ENCODE peak calls at places on chromosomes 12 and 14, in nine cellular contexts. One of them, this sample, is unnamed.

GRCh38 chr12:107526555-107527180 is 158.9 kb upstream of the PWP1 start:
- DNase-seq in esophagus squamous epithelium: no peak
- DNase-seq in A549: no peak
- DNase-seq in right lobe of liver: no peak
- DNase-seq in stomach: no peak
- DNase-seq in breast epithelium: no peak
- DNase-seq in lower leg skin: peak
- DNase-seq in IMR-90: no peak
- DNase-seq in H54: no peak
- DNase-seq in this sample: no peak

GRCh38 chr12:57235012-57235727 is 5.7 kb downstream of the SHMT2 start:
- DNase-seq in A549: no peak
- DNase-seq in IMR-90: peak
- DNase-seq in lower leg skin: no peak
- DNase-seq in esophagus squamous epithelium: no peak
- DNase-seq in H54: no peak
- DNase-seq in right lobe of liver: peak
- DNase-seq in stomach: peak
- DNase-seq in breast epithelium: no peak
- DNase-seq in this sample: peak

GRCh38 chr12:3135522-3136461 is 58.6 kb downstream of the TSPAN9 start:
- DNase-seq in stomach: no peak
- DNase-seq in breast epithelium: no peak
- DNase-seq in right lobe of liver: no peak
- DNase-seq in esophagus squamous epithelium: no peak
- DNase-seq in lower leg skin: peak
- DNase-seq in H54: peak
- DNase-seq in IMR-90: peak
- DNase-seq in A549: peak
- DNase-seq in this sample: no peak

GRCh38 chr14:88468396-88468795 is 82.9 kb downstream of the SPATA7 start:
- DNase-seq in right lobe of liver: no peak
- DNase-seq in esophagus squamous epithelium: no peak
- DNase-seq in IMR-90: peak
- DNase-seq in breast epithelium: no peak
- DNase-seq in H54: no peak
- DNase-seq in stomach: no peak
- DNase-seq in lower leg skin: no peak
- DNase-seq in A549: no peak
- DNase-seq in this sample: no peak

GRCh38 chr14:101761881-101762529 is 496 bp downstream of the PPP2R5C start:
- DNase-seq in IMR-90: no peak
- DNase-seq in A549: no peak
- DNase-seq in esophagus squamous epithelium: peak
- DNase-seq in right lobe of liver: no peak
- DNase-seq in stomach: peak
- DNase-seq in breast epithelium: no peak
- DNase-seq in H54: peak
- DNase-seq in lower leg skin: peak
- DNase-seq in this sample: peak

GRCh38 chr12:93453633-93454032 is 11.9 kb upstream of the UBE2N start:
- DNase-seq in stomach: no peak
- DNase-seq in IMR-90: peak
- DNase-seq in A549: no peak
- DNase-seq in esophagus squamous epithelium: no peak
- DNase-seq in H54: no peak
- DNase-seq in right lobe of liver: no peak
- DNase-seq in lower leg skin: no peak
- DNase-seq in breast epithelium: no peak
- DNase-seq in this sample: no peak

GRCh38 chr12:15435597-15435996 is 113.3 kb downstream of the PTPRO start:
- DNase-seq in esophagus squamous epithelium: no peak
- DNase-seq in right lobe of liver: no peak
- DNase-seq in H54: no peak
- DNase-seq in A549: no peak
- DNase-seq in lower leg skin: no peak
- DNase-seq in breast epithelium: no peak
- DNase-seq in stomach: no peak
- DNase-seq in IMR-90: peak
- DNase-seq in this sample: no peak

GRCh38 chr12:7834701-7835100 is 38.0 kb downstream of the SLC2A14 start:
- DNase-seq in A549: no peak
- DNase-seq in right lobe of liver: no peak
- DNase-seq in esophagus squamous epithelium: no peak
- DNase-seq in breast epithelium: no peak
- DNase-seq in stomach: no peak
- DNase-seq in H54: no peak
- DNase-seq in lower leg skin: no peak
- DNase-seq in IMR-90: no peak
- DNase-seq in this sample: no peak

GRCh38 chr14:56562883-56563282 is 16.7 kb upstream of the TMEM260 start:
- DNase-seq in right lobe of liver: no peak
- DNase-seq in lower leg skin: no peak
- DNase-seq in breast epithelium: no peak
- DNase-seq in H54: peak
- DNase-seq in A549: no peak
- DNase-seq in esophagus squamous epithelium: no peak
- DNase-seq in IMR-90: no peak
- DNase-seq in stomach: no peak
- DNase-seq in this sample: no peak

GRCh38 chr14:64946310-64947045 is 3.9 kb upstream of the GPX2 start:
- DNase-seq in IMR-90: no peak
- DNase-seq in lower leg skin: peak
- DNase-seq in breast epithelium: no peak
- DNase-seq in H54: no peak
- DNase-seq in A549: no peak
- DNase-seq in right lobe of liver: peak
- DNase-seq in esophagus squamous epithelium: no peak
- DNase-seq in stomach: no peak
- DNase-seq in this sample: no peak

GRCh38 chr12:88339254-88339949 is 197.3 kb downstream of the TMTC3 start:
- DNase-seq in H54: no peak
- DNase-seq in A549: no peak
- DNase-seq in esophagus squamous epithelium: no peak
- DNase-seq in IMR-90: peak
- DNase-seq in lower leg skin: no peak
- DNase-seq in right lobe of liver: no peak
- DNase-seq in stomach: no peak
- DNase-seq in breast epithelium: no peak
- DNase-seq in this sample: no peak

GRCh38 chr14:101926620-101927019 is 37.8 kb upstream of the DYNC1H1 start:
- DNase-seq in lower leg skin: no peak
- DNase-seq in right lobe of liver: no peak
- DNase-seq in A549: no peak
- DNase-seq in breast epithelium: no peak
- DNase-seq in esophagus squamous epithelium: no peak
- DNase-seq in H54: no peak
- DNase-seq in stomach: no peak
- DNase-seq in IMR-90: no peak
- DNase-seq in this sample: peak

GRCh38 chr14:21049263-21049662 is 7.1 kb downstream of the RNASE7 start:
- DNase-seq in IMR-90: peak
- DNase-seq in stomach: no peak
- DNase-seq in H54: no peak
- DNase-seq in esophagus squamous epithelium: no peak
- DNase-seq in lower leg skin: no peak
- DNase-seq in right lobe of liver: no peak
- DNase-seq in breast epithelium: no peak
- DNase-seq in A549: no peak
- DNase-seq in this sample: no peak

GRCh38 chr12:109443794-109444193 is 33.3 kb downstream of the KCTD10 start:
- DNase-seq in A549: no peak
- DNase-seq in IMR-90: no peak
- DNase-seq in right lobe of liver: no peak
- DNase-seq in breast epithelium: no peak
- DNase-seq in stomach: no peak
- DNase-seq in esophagus squamous epithelium: no peak
- DNase-seq in lower leg skin: no peak
- DNase-seq in H54: no peak
- DNase-seq in this sample: no peak

GRCh38 chr12:88889326-88890110 is 309.2 kb upstream of the KITLG start:
- DNase-seq in stomach: no peak
- DNase-seq in IMR-90: peak
- DNase-seq in H54: no peak
- DNase-seq in A549: no peak
- DNase-seq in esophagus squamous epithelium: no peak
- DNase-seq in breast epithelium: no peak
- DNase-seq in right lobe of liver: no peak
- DNase-seq in lower leg skin: no peak
- DNase-seq in this sample: no peak

DNA sequence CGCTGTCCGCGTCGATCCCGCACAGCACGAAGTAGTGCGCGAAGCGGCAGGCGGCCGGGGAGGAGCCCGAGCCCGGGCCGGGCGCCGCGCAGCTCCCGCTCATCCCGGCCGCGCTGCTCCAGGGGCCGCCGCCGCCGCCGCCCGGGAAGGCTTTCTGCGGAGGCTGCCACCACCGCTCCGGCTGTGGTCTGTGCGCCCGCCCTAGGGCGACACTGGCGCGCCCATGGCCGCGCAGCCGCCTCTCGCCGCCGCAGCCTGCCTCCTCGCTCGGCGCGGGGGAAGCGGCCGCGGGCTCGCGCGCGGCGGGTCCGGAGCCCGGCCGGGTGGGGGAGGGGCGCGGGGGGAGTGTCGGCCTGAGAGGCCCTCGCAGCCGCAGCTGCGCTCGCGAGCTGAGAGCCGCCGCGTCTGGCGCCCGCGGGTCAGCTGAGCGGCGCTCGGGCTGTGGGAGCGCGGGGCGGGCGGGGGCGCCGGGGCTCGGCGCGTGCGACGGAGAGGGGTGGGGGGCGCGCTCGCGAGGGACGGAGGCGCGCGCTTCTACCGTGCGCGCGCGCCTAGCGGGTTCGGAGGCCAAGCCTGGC is at the start of gene DENND5B:
- DNase-seq in lower leg skin: peak
- DNase-seq in esophagus squamous epithelium: no peak
- DNase-seq in breast epithelium: peak
- DNase-seq in stomach: peak
- DNase-seq in IMR-90: peak
- DNase-seq in right lobe of liver: peak
- DNase-seq in H54: peak
- DNase-seq in A549: peak
- DNase-seq in this sample: peak
- TF ChIP-seq POLR2A in lower leg skin: no peak
- TF ChIP-seq POLR2A in esophagus squamous epithelium: no peak
- TF ChIP-seq POLR2A in breast epithelium: no peak
- TF ChIP-seq POLR2A in stomach: no peak
- TF ChIP-seq POLR2A in IMR-90: no peak
- TF ChIP-seq POLR2A in right lobe of liver: peak
- TF ChIP-seq POLR2A in H54: peak
- TF ChIP-seq POLR2A in A549: peak
- TF ChIP-seq POLR2A in this sample: no peak

DNA sequence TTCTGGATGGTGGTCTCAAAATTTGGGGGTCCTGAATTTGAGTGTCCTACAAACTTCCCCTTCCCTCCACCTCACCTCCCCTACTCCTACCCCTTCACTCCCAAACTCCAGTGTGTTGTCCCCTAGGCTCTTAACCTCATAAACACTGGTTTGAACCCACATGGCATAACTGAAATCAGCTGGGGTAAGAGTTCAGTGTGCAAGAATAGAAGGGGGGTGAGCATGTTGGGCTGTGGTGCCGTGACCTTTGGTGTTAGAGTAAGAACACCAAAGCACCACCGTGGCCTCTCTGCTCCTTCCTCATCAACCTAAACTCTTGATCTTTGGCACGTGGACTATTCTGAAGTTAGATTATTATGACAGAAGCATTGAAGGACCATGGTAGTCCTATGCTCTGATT is 11.0 kb downstream of the PCBP2 start:
- DNase-seq in right lobe of liver: no peak
- DNase-seq in A549: no peak
- DNase-seq in IMR-90: no peak
- DNase-seq in breast epithelium: no peak
- DNase-seq in H54: no peak
- DNase-seq in stomach: no peak
- DNase-seq in lower leg skin: no peak
- DNase-seq in esophagus squamous epithelium: no peak
- DNase-seq in this sample: no peak
- TF ChIP-seq POLR2A in right lobe of liver: no peak
- TF ChIP-seq POLR2A in A549: no peak
- TF ChIP-seq POLR2A in IMR-90: no peak
- TF ChIP-seq POLR2A in breast epithelium: no peak
- TF ChIP-seq POLR2A in H54: no peak
- TF ChIP-seq POLR2A in stomach: no peak
- TF ChIP-seq POLR2A in lower leg skin: no peak
- TF ChIP-seq POLR2A in esophagus squamous epithelium: no peak
- TF ChIP-seq POLR2A in this sample: no peak

GRCh38 chr14:99514552-99515300 is 33.5 kb downstream of the CCNK start:
- DNase-seq in lower leg skin: peak
- DNase-seq in H54: no peak
- DNase-seq in stomach: no peak
- DNase-seq in breast epithelium: peak
- DNase-seq in right lobe of liver: no peak
- DNase-seq in A549: no peak
- DNase-seq in esophagus squamous epithelium: no peak
- DNase-seq in IMR-90: no peak
- DNase-seq in this sample: no peak
- TF ChIP-seq POLR2A in lower leg skin: no peak
- TF ChIP-seq POLR2A in H54: no peak
- TF ChIP-seq POLR2A in stomach: no peak
- TF ChIP-seq POLR2A in breast epithelium: no peak
- TF ChIP-seq POLR2A in right lobe of liver: no peak
- TF ChIP-seq POLR2A in A549: no peak
- TF ChIP-seq POLR2A in esophagus squamous epithelium: no peak
- TF ChIP-seq POLR2A in IMR-90: no peak
- TF ChIP-seq POLR2A in this sample: no peak

GRCh38 chr12:116736962-116737773 is 701 bp downstream of the SPRING1 start:
- DNase-seq in stomach: peak
- DNase-seq in A549: no peak
- DNase-seq in breast epithelium: no peak
- DNase-seq in right lobe of liver: no peak
- DNase-seq in IMR-90: no peak
- DNase-seq in esophagus squamous epithelium: no peak
- DNase-seq in lower leg skin: no peak
- DNase-seq in H54: peak
- DNase-seq in this sample: no peak

GRCh38 chr12:116739381-116739887 is 1.3 kb downstream of the RNFT2 start:
- DNase-seq in right lobe of liver: no peak
- DNase-seq in lower leg skin: no peak
- DNase-seq in A549: no peak
- DNase-seq in breast epithelium: no peak
- DNase-seq in esophagus squamous epithelium: no peak
- DNase-seq in stomach: no peak
- DNase-seq in IMR-90: no peak
- DNase-seq in H54: no peak
- DNase-seq in this sample: no peak

GRCh38 chr12:116735084-116735483 is 2.8 kb downstream of the SPRING1 start:
- DNase-seq in IMR-90: no peak
- DNase-seq in stomach: no peak
- DNase-seq in H54: no peak
- DNase-seq in right lobe of liver: no peak
- DNase-seq in breast epithelium: no peak
- DNase-seq in esophagus squamous epithelium: no peak
- DNase-seq in A549: no peak
- DNase-seq in lower leg skin: no peak
- DNase-seq in this sample: no peak

GRCh38 chr12:116735951-116736599 is 1.8 kb downstream of the SPRING1 start:
- DNase-seq in IMR-90: no peak
- DNase-seq in right lobe of liver: peak
- DNase-seq in stomach: peak
- DNase-seq in esophagus squamous epithelium: no peak
- DNase-seq in lower leg skin: no peak
- DNase-seq in breast epithelium: no peak
- DNase-seq in A549: peak
- DNase-seq in H54: no peak
- DNase-seq in this sample: no peak

GRCh38 chr12:116737774-116738657 is at the start of the genes RNFT2 and SPRING1:
- DNase-seq in IMR-90: peak
- DNase-seq in lower leg skin: peak
- DNase-seq in stomach: peak
- DNase-seq in right lobe of liver: peak
- DNase-seq in H54: peak
- DNase-seq in esophagus squamous epithelium: peak
- DNase-seq in breast epithelium: peak
- DNase-seq in A549: peak
- DNase-seq in this sample: peak
- TF ChIP-seq POLR2A in IMR-90: peak
- TF ChIP-seq POLR2A in lower leg skin: no peak
- TF ChIP-seq POLR2A in stomach: no peak
- TF ChIP-seq POLR2A in right lobe of liver: peak
- TF ChIP-seq POLR2A in H54: peak
- TF ChIP-seq POLR2A in esophagus squamous epithelium: peak
- TF ChIP-seq POLR2A in breast epithelium: no peak
- TF ChIP-seq POLR2A in A549: peak
- TF ChIP-seq POLR2A in this sample: no peak